ENCODE peak calls at places on chromosomes 5 and 9, in four cellular contexts. I, K, P and S are unnamed samples.

GRCh38 chr9:113320051-113320450 is 16.9 kb upstream of the RNF183 start:
- DNase-seq in I (no peak), K (no peak), P (no peak), S (no peak)

GRCh38 chr9:99024959-99025358 is 80.0 kb upstream of the TGFBR1 start:
- DNase-seq in I (no peak), K (no peak), P (no peak), S (peak; percentile 84)

GRCh38 chr9:130138791-130139190 is 33.4 kb upstream of the NCS1 start:
- DNase-seq in I (peak; percentile 92), K (no peak), P (no peak), S (peak; percentile 97)

GRCh38 chr9:130985606-130986162 is 23.3 kb upstream of the LAMC3 start:
- DNase-seq in I (no peak), K (no peak), P (no peak), S (no peak)

GRCh38 chr5:68432682-68433081 is 217.1 kb downstream of the PIK3R1 start:
- DNase-seq in I (no peak), K (no peak), P (peak; percentile 68), S (no peak)

GRCh38 chr5:91794856-91795548 is 411.9 kb upstream of the ARRDC3 start:
- DNase-seq in I (no peak), K (no peak), P (no peak), S (no peak)

GRCh38 chr5:116438979-116439554 is 135.6 kb downstream of the SEMA6A start:
- DNase-seq in I (no peak), K (no peak), P (no peak), S (no peak)

GRCh38 chr5:160938532-160938931 is 86.5 kb upstream of the ATP10B start:
- DNase-seq in I (peak; percentile 88), K (no peak), P (no peak), S (no peak)

GRCh38 chr5:96984506-96985192 is 48.8 kb downstream of the LNPEP start:
- DNase-seq in I (no peak), K (no peak), P (no peak), S (peak; percentile 74)

GRCh38 chr9:113622600-113623400 is 159.3 kb downstream of the RGS3 start:
- DNase-seq in I (peak; percentile 90), K (peak; percentile 95), P (peak; percentile 81), S (peak; percentile 89)

GRCh38 chr5:179238628-179238970 is 106.7 kb downstream of the ADAMTS2 start:
- DNase-seq in I (no peak), K (peak; percentile 14), P (no peak), S (no peak)

GRCh38 chr9:347667-348292 is 133.1 kb downstream of the DOCK8 start:
- DNase-seq in I (peak; percentile 51), K (no peak), P (peak; percentile 40), S (peak; percentile 41)

GRCh38 chr5:159951834-159952233 is 35.6 kb downstream of the ADRA1B start:
- DNase-seq in I (no peak), K (no peak), P (no peak), S (peak; percentile 51)

GRCh38 chr5:7884491-7885273 is 15.7 kb downstream of the MTRR start:
- DNase-seq in I (no peak), K (no peak), P (no peak), S (no peak)

GRCh38 chr5:149638546-149639241 is 57.4 kb downstream of the ARHGEF37 start:
- DNase-seq in I (no peak), K (no peak), P (no peak), S (no peak)

GRCh38 chr5:149639718-149640117 is 58.4 kb downstream of the ARHGEF37 start:
- DNase-seq in I (no peak), K (no peak), P (no peak), S (no peak)

GRCh38 chr5:149641000-149641576 is 59.8 kb downstream of the ARHGEF37 start:
- DNase-seq in I (no peak), K (no peak), P (no peak), S (peak; percentile 43)

GRCh38 chr5:149641600-149641999 is 60.3 kb downstream of the ARHGEF37 start:
- DNase-seq in I (no peak), K (no peak), P (no peak), S (no peak)

DNA sequence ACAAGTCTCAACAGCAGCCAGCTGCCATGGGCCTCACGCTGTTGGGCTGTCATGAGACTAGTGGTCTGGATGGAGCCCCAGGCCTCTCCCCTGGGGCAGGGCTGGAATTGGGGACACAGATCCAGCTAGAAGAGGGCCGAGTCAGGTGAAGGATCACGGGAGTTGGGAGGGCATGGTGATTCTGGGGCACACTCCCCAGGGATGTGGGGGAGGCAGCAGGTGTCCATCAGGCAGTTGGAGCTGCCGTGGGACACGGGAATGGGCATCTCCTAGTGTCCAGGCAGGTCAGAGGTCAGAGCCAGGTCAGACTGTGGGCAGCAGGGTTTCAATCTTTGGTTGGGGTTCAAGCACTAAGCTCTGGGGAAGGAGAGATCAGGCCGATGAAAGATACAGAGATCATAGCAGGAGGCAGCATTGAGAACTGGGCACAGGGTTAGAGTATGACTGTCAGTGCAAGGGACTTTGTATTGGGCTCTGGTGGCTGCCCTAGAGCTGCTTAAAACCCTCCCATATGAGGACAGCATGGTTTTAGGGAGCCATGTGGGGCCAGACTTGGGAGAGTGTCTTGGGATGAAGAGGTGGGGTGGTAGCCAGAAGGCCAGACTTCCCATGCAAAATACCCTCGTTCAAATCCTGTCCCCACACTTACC is 59.2 kb downstream of the ARHGEF37 start:
- DNase-seq in I (no peak), K (no peak), P (no peak), S (no peak)
- H3K9ac ChIP-seq in I (no peak overlapping the region), K (no peak overlapping the region), P (no peak overlapping the region), S (no peak overlapping the region)

GRCh38 chr5:176665517-176665916 is 18.2 kb downstream of the TSPAN17 start:
- DNase-seq in I (no peak), K (no peak), P (no peak), S (no peak)
- H3K27ac ChIP-seq in I (no peak overlapping the region), K (no peak overlapping the region), P (no peak overlapping the region), S (no peak overlapping the region)

GRCh38 chr9:79578891-79579290 is 7.1 kb downstream of the TLE4 start:
- DNase-seq in I (no peak), K (no peak), P (no peak), S (no peak)

GRCh38 chr9:79580065-79580464 is 8.3 kb downstream of the TLE4 start:
- DNase-seq in I (no peak), K (no peak), P (no peak), S (no peak)

GRCh38 chr9:79579624-79580023 is 7.9 kb downstream of the TLE4 start:
- DNase-seq in I (no peak), K (no peak), P (no peak), S (no peak)

GRCh38 chr9:79581794-79582193 is 10.0 kb downstream of the TLE4 start:
- DNase-seq in I (peak; percentile 72), K (no peak), P (no peak), S (peak; percentile 94)

GRCh38 chr9:79581388-79581787 is 9.6 kb downstream of the TLE4 start:
- DNase-seq in I (peak; percentile 31), K (no peak), P (no peak), S (peak; percentile 75)
- H3K9ac ChIP-seq in I (no peak overlapping the region), K (no peak overlapping the region), P (no peak overlapping the region), S (no peak overlapping the region)

DNA sequence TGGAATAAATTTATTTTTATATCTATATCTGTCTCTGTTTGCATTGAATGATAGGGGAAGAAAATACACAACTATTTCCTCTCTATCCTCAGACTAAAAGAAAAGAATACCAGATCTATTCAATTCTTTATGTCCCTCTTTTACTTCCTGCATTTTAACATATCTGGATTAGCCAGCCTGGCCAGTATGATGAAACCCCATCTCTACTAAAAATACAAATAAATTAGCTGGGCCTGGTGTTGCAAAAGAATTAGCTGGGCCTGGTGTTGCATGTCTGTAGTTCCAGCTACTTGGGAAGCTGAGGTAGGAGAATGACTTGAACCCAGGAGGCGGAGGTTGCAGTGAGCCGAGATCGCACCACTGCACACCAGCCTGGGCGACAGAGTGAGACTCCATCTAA is 182.0 kb downstream of the LURAP1L start:
- DNase-seq in I (no peak), K (no peak), P (no peak), S (no peak)
- H3K27ac ChIP-seq in I (no peak overlapping the region), K (no peak overlapping the region), P (no peak overlapping the region), S (no peak overlapping the region)

GRCh38 chr9:36893911-36894310 is 140.2 kb downstream of the PAX5 start:
- DNase-seq in I (no peak), K (peak; percentile 7), P (no peak), S (no peak)

GRCh38 chr9:36891341-36891811 is 142.7 kb downstream of the PAX5 start:
- DNase-seq in I (no peak), K (no peak), P (no peak), S (no peak)

GRCh38 chr9:36894695-36895310 is 139.3 kb downstream of the PAX5 start:
- DNase-seq in I (no peak), K (peak; percentile 21), P (no peak), S (no peak)

GRCh38 chr9:36893148-36893547 is 140.9 kb downstream of the PAX5 start:
- DNase-seq in I (no peak), K (no peak), P (no peak), S (no peak)

GRCh38 chr9:36892279-36892678 is 141.8 kb downstream of the PAX5 start:
- DNase-seq in I (peak; percentile 14), K (no peak), P (no peak), S (no peak)
- H3K9ac ChIP-seq in I (no peak overlapping the region), K (no peak overlapping the region), P (no peak overlapping the region), S (no peak overlapping the region)

DNA sequence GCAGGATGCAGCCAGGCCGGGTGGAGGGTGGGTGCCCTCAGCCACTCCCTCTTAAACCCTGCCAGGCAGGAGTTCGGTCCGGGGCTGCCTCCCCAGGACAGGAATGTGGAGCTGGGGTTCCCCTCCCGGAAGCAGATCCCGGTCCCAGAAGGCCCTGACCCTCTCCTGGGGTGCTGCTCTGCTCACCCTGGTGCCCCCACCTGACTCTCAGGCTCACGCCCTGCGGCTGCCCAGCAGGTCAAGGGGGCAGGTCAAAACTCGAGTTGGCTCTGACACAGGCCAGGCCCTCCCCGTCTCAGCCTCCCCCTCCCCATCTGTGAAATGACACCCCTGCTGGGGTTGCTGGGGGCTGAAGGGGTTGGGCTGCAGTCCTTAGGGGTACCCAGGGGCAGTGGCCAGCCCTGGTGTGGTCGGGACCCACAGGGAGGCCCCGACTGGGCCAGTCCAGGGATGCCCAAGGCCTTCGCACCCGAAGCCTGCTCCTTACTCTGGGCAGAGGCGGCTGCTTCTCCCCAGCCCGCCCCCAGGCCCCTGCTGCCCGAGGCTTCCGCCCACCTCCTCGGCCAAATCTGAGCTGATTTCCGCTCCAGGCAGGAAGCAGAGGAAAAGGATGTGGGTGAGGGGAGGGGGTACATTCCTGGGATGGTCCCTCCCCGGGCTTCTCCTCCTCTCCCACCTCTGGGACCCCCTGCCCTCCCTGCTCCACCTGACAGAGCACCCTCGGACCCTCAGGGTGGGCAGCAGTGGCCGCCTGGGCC is 3.9 kb upstream of the NRARP start:
- DNase-seq in I (no peak), K (peak; percentile 38), P (no peak), S (no peak)
- H3K27ac ChIP-seq in I (no peak overlapping the region), K (no peak overlapping the region), P (no peak overlapping the region), S (no peak overlapping the region)

GRCh38 chr5:134114886-134115805 is 665 bp downstream of the TCF7 start:
- DNase-seq in I (no peak), K (peak; percentile 89), P (no peak), S (no peak)
- H3K9ac ChIP-seq in I (no peak overlapping the region), K (peak overlapping the region; percentile 49), P (peak overlapping the region; percentile 70), S (no peak overlapping the region)